ENCODE peak calls at places on chromosomes 11 and 22, in four cellular contexts. K is CD4-positive, alpha-beta memory T cell; Z is BJ; Y is PC-9. X is an unnamed sample. For H3K36me3, the result is how much of the 10 kb centered on the place peaks cover.

GRCh38 chr11:45323598-45324249 is 37.6 kb upstream of the SYT13 start:
- DNase-seq in K (no peak), Z (no peak), Y (no peak), X (no peak)

GRCh38 chr11:15327786-15328231 is 213.1 kb downstream of the INSC start:
- DNase-seq in K (no peak), Z (no peak), Y (peak), X (peak)

GRCh38 chr22:39748877-39749276 is 144.7 kb downstream of the ENTHD1 start:
- DNase-seq in K (no peak), Z (peak), Y (no peak), X (no peak)

GRCh38 chr11:9711454-9712307 is 47.8 kb downstream of the SWAP70 start:
- DNase-seq in K (no peak), Z (no peak), Y (no peak), X (no peak)

GRCh38 chr11:26905368-26905767 is 88.5 kb upstream of the FIBIN start:
- DNase-seq in K (no peak), Z (peak), Y (no peak), X (no peak)

GRCh38 chr22:43136255-43136654 is 6.9 kb downstream of the MCAT start:
- DNase-seq in K (peak), Z (no peak), Y (peak), X (peak)

GRCh38 chr11:14357843-14358728 is 897 bp downstream of the RRAS2 start:
- DNase-seq in K (peak), Z (no peak), Y (peak), X (peak)

GRCh38 chr22:35383679-35384071 is 2.8 kb downstream of the HMOX1 start:
- DNase-seq in K (no peak), Z (no peak), Y (no peak), X (no peak)

DNA sequence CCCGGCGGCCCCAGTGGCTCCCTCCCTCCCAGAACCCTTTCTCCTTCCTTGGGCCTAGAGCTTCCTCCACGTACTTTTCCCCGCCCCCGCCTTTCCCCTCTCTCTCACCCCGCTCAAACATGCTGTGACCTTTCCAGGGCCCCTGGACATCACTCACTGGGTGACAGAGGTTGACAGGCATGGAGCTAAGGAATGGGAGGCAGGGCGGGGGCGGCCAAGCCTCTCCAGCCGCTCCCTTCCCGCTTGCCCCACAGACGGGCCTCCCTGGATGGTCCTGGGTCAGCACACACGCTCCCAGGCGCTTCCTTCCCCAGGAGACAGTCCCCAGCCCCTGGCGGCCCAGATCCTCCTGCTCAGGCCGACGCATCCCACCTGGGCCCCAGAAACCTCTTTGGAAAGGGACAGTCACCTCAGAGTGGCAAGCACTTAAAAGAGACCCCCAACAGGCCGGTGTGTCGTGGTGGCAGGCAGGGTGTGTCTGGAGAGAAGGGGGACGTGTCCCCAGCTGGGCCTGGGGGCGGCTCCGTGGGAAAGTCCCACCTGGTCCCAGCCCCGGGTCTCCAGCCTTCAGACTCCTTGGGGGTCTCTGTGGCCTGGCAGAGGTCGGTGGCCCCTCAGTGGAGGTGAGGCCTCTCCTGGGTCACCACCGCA is 8.8 kb downstream of the H19 start:
- DNase-seq in K (no peak), Z (no peak), Y (peak), X (no peak)
- H3K36me3 ChIP-seq in K (under half), Z (under half), Y (under half), X (under half)

GRCh38 chr11:73977856-73978519 is 4.7 kb downstream of the UCP2 start:
- DNase-seq in K (no peak), Z (no peak), Y (no peak), X (no peak)

GRCh38 chr11:73975479-73975757 is 7.2 kb downstream of the UCP2 start:
- DNase-seq in K (no peak), Z (no peak), Y (no peak), X (no peak)

GRCh38 chr11:73978576-73979086 is 4.0 kb downstream of the UCP2 start:
- DNase-seq in K (no peak), Z (no peak), Y (no peak), X (no peak)

GRCh38 chr11:73974611-73975478 is 7.8 kb downstream of the UCP2 start:
- DNase-seq in K (no peak), Z (no peak), Y (no peak), X (no peak)

GRCh38 chr11:73976451-73977151 is 6.0 kb downstream of the UCP2 start:
- DNase-seq in K (no peak), Z (no peak), Y (no peak), X (no peak)
- H3K36me3 ChIP-seq in K (half or more), Z (under half), Y (under half), X (half or more)

DNA sequence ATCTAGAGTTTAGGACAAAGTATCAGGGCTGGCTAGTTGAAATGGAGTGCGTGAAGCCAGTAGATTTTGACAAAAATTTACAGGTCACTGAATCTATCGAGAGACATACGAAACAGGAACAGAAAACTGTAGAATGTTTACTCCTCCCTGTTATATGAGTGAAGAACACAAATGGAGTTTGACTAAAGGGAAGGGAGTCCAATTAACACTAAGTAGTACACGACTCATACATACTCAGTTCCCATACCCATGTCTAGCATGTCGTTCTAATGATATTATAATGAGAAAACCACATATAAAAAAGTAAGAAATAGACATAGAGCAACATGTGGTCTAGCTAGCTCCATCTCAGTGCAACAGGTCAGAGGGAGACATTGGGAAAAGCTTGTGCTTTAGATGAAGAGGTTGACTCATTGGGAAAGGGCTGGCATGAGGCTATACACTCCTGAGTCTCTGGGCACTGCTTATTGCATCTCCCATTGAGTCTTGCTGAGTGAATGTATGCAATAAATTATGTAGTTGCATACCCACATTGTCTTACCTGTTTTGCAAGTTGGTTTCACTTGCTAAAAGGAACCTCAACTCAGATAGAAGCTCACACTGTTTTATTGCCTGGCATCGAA is 43.5 kb downstream of the CD44 start:
- DNase-seq in K (no peak), Z (no peak), Y (no peak), X (no peak)
- H3K36me3 ChIP-seq in K (half or more), Z (under half), Y (half or more), X (under half)

GRCh38 chr22:41621099-41621910 is at the start of gene XRCC6:
- DNase-seq in K (peak), Z (peak), Y (peak), X (peak)
- H3K36me3 ChIP-seq in K (under half), Z (under half), Y (under half), X (under half)

DNA sequence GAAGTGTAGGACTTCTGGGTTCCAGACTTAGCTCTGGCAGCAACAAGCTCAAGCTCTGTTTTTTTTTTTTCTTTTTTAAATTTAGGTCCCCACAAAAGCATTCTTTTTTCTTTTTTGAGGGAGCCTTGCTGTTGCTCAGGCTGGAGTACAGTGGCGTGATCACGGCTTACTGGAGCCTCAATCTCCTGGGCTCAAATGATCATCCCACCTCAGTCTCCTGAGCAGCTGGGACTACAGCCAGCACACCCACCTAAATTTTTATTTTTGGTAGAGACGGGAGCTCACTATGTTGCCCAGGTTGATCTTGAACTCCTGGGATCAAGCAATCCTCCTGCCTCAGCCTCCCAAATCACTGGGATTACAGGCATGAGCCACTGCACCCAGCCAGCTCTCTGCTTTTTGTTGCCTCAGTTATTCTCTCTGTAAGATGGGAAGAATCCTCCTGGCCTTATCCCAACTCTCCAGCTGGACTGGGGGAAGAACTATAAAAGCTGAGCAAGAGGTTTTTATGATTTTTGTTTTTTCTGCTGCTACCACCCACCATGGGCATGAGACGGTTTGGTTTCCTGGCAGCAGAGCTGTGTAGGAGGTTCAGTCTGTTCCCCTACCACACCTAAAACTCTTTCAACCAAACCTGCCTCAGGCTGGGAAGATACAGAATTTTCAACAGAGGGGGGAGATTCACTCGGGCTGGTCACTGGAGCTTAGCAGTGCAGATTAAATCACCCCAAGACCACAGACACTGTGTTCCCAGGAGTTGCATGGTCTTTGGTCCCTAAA is 11.6 kb upstream of the MTFP1 start:
- DNase-seq in K (no peak), Z (no peak), Y (no peak), X (no peak)
- H3K36me3 ChIP-seq in K (under half), Z (under half), Y (half or more), X (under half)